ENCODE peak calls at places on chromosomes 4 and X, in seven cellular contexts. L is MG63; Q is iris pigment epithelial cell; S is activated CD4-positive, alpha-beta T cell treated with anti-CD3 and anti-CD28 coated beads, Interleukin-2, amount 50 U/mL, for 1 hour; M is progenitor cell of endocrine pancreas; T is stimulated activated naive CD8-positive, alpha-beta T cell treated with anti-CD3 and anti-CD28 coated beads, Interleukin-15, amount 100 ng/mL, for 72 hours; Z is substantia nigra. P is an unnamed sample.

GRCh38 chr4:1632109-1633104 is 51.7 kb downstream of the FAM53A start:
- DNase-seq in L (no peak), Q (no peak), S (no peak), M (no peak), T (no peak), Z (no peak), P (no peak)

GRCh38 chr4:183328832-183329231 is 6.6 kb upstream of the CLDN24 start:
- DNase-seq in L (no peak), Q (peak; percentile 68), S (no peak), M (no peak), T (no peak), Z (no peak), P (no peak)

GRCh38 chr4:124846306-124846705 is 133.8 kb upstream of the ANKRD50 start:
- DNase-seq in L (no peak), Q (no peak), S (no peak), M (no peak), T (no peak), Z (no peak), P (no peak)

GRCh38 chrX:31499120-31499519 is 427.3 kb upstream of the FTHL17 start:
- DNase-seq in L (peak; percentile 70), Q (peak; percentile 76), S (no peak), M (no peak), T (no peak), Z (no peak), P (peak; percentile 26)

GRCh38 chr4:168208957-168209614 is 109.5 kb downstream of the DDX60 start:
- DNase-seq in L (no peak), Q (no peak), S (no peak), M (no peak), T (no peak), Z (no peak), P (no peak)

GRCh38 chr4:6258741-6259140 is 10.9 kb upstream of the WFS1 start:
- DNase-seq in L (no peak), Q (no peak), S (no peak), M (no peak), T (no peak), Z (no peak), P (no peak)

GRCh38 chr4:20773144-20773997 is 73.1 kb downstream of the PACRGL start:
- DNase-seq in L (peak; percentile 10), Q (peak; percentile 77), S (peak; percentile 8), M (peak; percentile 43), T (peak; percentile 23), Z (peak; percentile 41), P (peak; percentile 3)

GRCh38 chr4:156815717-156816319 is 155.8 kb downstream of the PDGFC start:
- DNase-seq in L (no peak), Q (no peak), S (no peak), M (no peak), T (no peak), Z (no peak), P (no peak)

GRCh38 chr4:142440093-142440492 is 406.0 kb downstream of the INPP4B start:
- DNase-seq in L (no peak), Q (peak; percentile 25), S (no peak), M (no peak), T (no peak), Z (no peak), P (no peak)

GRCh38 chr4:7423801-7424552 is 10.8 kb downstream of the PSAPL1 start:
- DNase-seq in L (peak; percentile 58), Q (no peak), S (no peak), M (no peak), T (no peak), Z (no peak), P (no peak)

GRCh38 chrX:68550193-68550592 is 51.3 kb downstream of the YIPF6 start:
- DNase-seq in L (no peak), Q (no peak), S (no peak), M (no peak), T (no peak), Z (no peak), P (no peak)

GRCh38 chrX:12906392-12906791 is at the start of gene TLR8:
- DNase-seq in L (no peak), Q (no peak), S (no peak), M (no peak), T (no peak), Z (no peak), P (no peak)

GRCh38 chr4:164012396-164013027 is 518.0 kb downstream of the TMA16 start:
- DNase-seq in L (peak; percentile 34), Q (peak; percentile 1), S (peak; percentile 11), M (peak; percentile 41), T (no peak), Z (no peak), P (no peak)

GRCh38 chr4:176376032-176376614 is 56.4 kb downstream of the SPCS3 start:
- DNase-seq in L (no peak), Q (peak; percentile 27), S (no peak), M (no peak), T (no peak), Z (no peak), P (no peak)